ENCODE peak calls at places on chromosome 5, in seven cellular contexts. One of them, this sample, is unnamed.

GRCh38 chr5:103120607-103121200 is 603 bp downstream of the PPIP5K2 start:
- ATAC-seq in stimulated activated effector memory CD8-positive, alpha-beta T cell treated with anti-CD3 and anti-CD28 coated beads, Interleukin-12 subunit alpha, Interleukin-12 subunit beta, amount 100 ng/mL, for 72 hours: no peak
- ATAC-seq in CD4-positive, CD25-positive, alpha-beta regulatory T cell: no peak
- ATAC-seq in activated CD8-positive, alpha-beta T cell treated with anti-CD3 and anti-CD28 coated beads for 36 hours: no peak
- ATAC-seq in pancreas: no peak
- ATAC-seq in A549: peak
- ATAC-seq in upper lobe of right lung: peak
- ATAC-seq in this sample: no peak

GRCh38 chr5:168706655-168707069 is 127.5 kb upstream of the PANK3 start:
- ATAC-seq in stimulated activated effector memory CD8-positive, alpha-beta T cell treated with anti-CD3 and anti-CD28 coated beads, Interleukin-12 subunit alpha, Interleukin-12 subunit beta, amount 100 ng/mL, for 72 hours: peak
- ATAC-seq in CD4-positive, CD25-positive, alpha-beta regulatory T cell: no peak
- ATAC-seq in activated CD8-positive, alpha-beta T cell treated with anti-CD3 and anti-CD28 coated beads for 36 hours: no peak
- ATAC-seq in pancreas: no peak
- ATAC-seq in A549: peak
- ATAC-seq in upper lobe of right lung: peak
- ATAC-seq in this sample: no peak

GRCh38 chr5:141942185-141942857 is 15.7 kb downstream of the PCDH12 start:
- ATAC-seq in stimulated activated effector memory CD8-positive, alpha-beta T cell treated with anti-CD3 and anti-CD28 coated beads, Interleukin-12 subunit alpha, Interleukin-12 subunit beta, amount 100 ng/mL, for 72 hours: no peak
- ATAC-seq in CD4-positive, CD25-positive, alpha-beta regulatory T cell: no peak
- ATAC-seq in activated CD8-positive, alpha-beta T cell treated with anti-CD3 and anti-CD28 coated beads for 36 hours: no peak
- ATAC-seq in pancreas: no peak
- ATAC-seq in A549: no peak
- ATAC-seq in upper lobe of right lung: no peak
- ATAC-seq in this sample: peak

GRCh38 chr5:82164109-82164956 is 113.8 kb downstream of the RPS23 start:
- ATAC-seq in stimulated activated effector memory CD8-positive, alpha-beta T cell treated with anti-CD3 and anti-CD28 coated beads, Interleukin-12 subunit alpha, Interleukin-12 subunit beta, amount 100 ng/mL, for 72 hours: no peak
- ATAC-seq in CD4-positive, CD25-positive, alpha-beta regulatory T cell: no peak
- ATAC-seq in activated CD8-positive, alpha-beta T cell treated with anti-CD3 and anti-CD28 coated beads for 36 hours: no peak
- ATAC-seq in pancreas: no peak
- ATAC-seq in A549: peak
- ATAC-seq in upper lobe of right lung: no peak
- ATAC-seq in this sample: no peak

GRCh38 chr5:138366556-138367382 is 14.3 kb downstream of the KDM3B start:
- ATAC-seq in stimulated activated effector memory CD8-positive, alpha-beta T cell treated with anti-CD3 and anti-CD28 coated beads, Interleukin-12 subunit alpha, Interleukin-12 subunit beta, amount 100 ng/mL, for 72 hours: no peak
- ATAC-seq in CD4-positive, CD25-positive, alpha-beta regulatory T cell: no peak
- ATAC-seq in activated CD8-positive, alpha-beta T cell treated with anti-CD3 and anti-CD28 coated beads for 36 hours: no peak
- ATAC-seq in pancreas: peak
- ATAC-seq in A549: no peak
- ATAC-seq in upper lobe of right lung: no peak
- ATAC-seq in this sample: no peak

GRCh38 chr5:173753307-173754168 is 134.6 kb upstream of the CPEB4 start:
- ATAC-seq in stimulated activated effector memory CD8-positive, alpha-beta T cell treated with anti-CD3 and anti-CD28 coated beads, Interleukin-12 subunit alpha, Interleukin-12 subunit beta, amount 100 ng/mL, for 72 hours: no peak
- ATAC-seq in CD4-positive, CD25-positive, alpha-beta regulatory T cell: no peak
- ATAC-seq in activated CD8-positive, alpha-beta T cell treated with anti-CD3 and anti-CD28 coated beads for 36 hours: no peak
- ATAC-seq in pancreas: no peak
- ATAC-seq in A549: no peak
- ATAC-seq in upper lobe of right lung: peak
- ATAC-seq in this sample: peak

GRCh38 chr5:153043876-153044275 is 446.6 kb upstream of the GRIA1 start:
- ATAC-seq in stimulated activated effector memory CD8-positive, alpha-beta T cell treated with anti-CD3 and anti-CD28 coated beads, Interleukin-12 subunit alpha, Interleukin-12 subunit beta, amount 100 ng/mL, for 72 hours: no peak
- ATAC-seq in CD4-positive, CD25-positive, alpha-beta regulatory T cell: no peak
- ATAC-seq in activated CD8-positive, alpha-beta T cell treated with anti-CD3 and anti-CD28 coated beads for 36 hours: no peak
- ATAC-seq in pancreas: no peak
- ATAC-seq in A549: no peak
- ATAC-seq in upper lobe of right lung: no peak
- ATAC-seq in this sample: no peak

GRCh38 chr5:170246471-170246870 is 13.7 kb downstream of the C5orf58 start:
- ATAC-seq in stimulated activated effector memory CD8-positive, alpha-beta T cell treated with anti-CD3 and anti-CD28 coated beads, Interleukin-12 subunit alpha, Interleukin-12 subunit beta, amount 100 ng/mL, for 72 hours: no peak
- ATAC-seq in CD4-positive, CD25-positive, alpha-beta regulatory T cell: no peak
- ATAC-seq in activated CD8-positive, alpha-beta T cell treated with anti-CD3 and anti-CD28 coated beads for 36 hours: no peak
- ATAC-seq in pancreas: no peak
- ATAC-seq in A549: no peak
- ATAC-seq in upper lobe of right lung: no peak
- ATAC-seq in this sample: no peak

GRCh38 chr5:7926296-7926695 is 57.3 kb downstream of the MTRR start:
- ATAC-seq in stimulated activated effector memory CD8-positive, alpha-beta T cell treated with anti-CD3 and anti-CD28 coated beads, Interleukin-12 subunit alpha, Interleukin-12 subunit beta, amount 100 ng/mL, for 72 hours: peak
- ATAC-seq in CD4-positive, CD25-positive, alpha-beta regulatory T cell: no peak
- ATAC-seq in activated CD8-positive, alpha-beta T cell treated with anti-CD3 and anti-CD28 coated beads for 36 hours: no peak
- ATAC-seq in pancreas: no peak
- ATAC-seq in A549: no peak
- ATAC-seq in upper lobe of right lung: no peak
- ATAC-seq in this sample: no peak

GRCh38 chr5:140408750-140409241 is 7.2 kb downstream of the ANKHD1 start:
- ATAC-seq in stimulated activated effector memory CD8-positive, alpha-beta T cell treated with anti-CD3 and anti-CD28 coated beads, Interleukin-12 subunit alpha, Interleukin-12 subunit beta, amount 100 ng/mL, for 72 hours: no peak
- ATAC-seq in CD4-positive, CD25-positive, alpha-beta regulatory T cell: peak
- ATAC-seq in activated CD8-positive, alpha-beta T cell treated with anti-CD3 and anti-CD28 coated beads for 36 hours: no peak
- ATAC-seq in pancreas: peak
- ATAC-seq in A549: peak
- ATAC-seq in upper lobe of right lung: peak
- ATAC-seq in this sample: no peak

GRCh38 chr5:116626272-116626723 is 51.7 kb upstream of the SEMA6A start:
- ATAC-seq in stimulated activated effector memory CD8-positive, alpha-beta T cell treated with anti-CD3 and anti-CD28 coated beads, Interleukin-12 subunit alpha, Interleukin-12 subunit beta, amount 100 ng/mL, for 72 hours: no peak
- ATAC-seq in CD4-positive, CD25-positive, alpha-beta regulatory T cell: no peak
- ATAC-seq in activated CD8-positive, alpha-beta T cell treated with anti-CD3 and anti-CD28 coated beads for 36 hours: no peak
- ATAC-seq in pancreas: peak
- ATAC-seq in A549: no peak
- ATAC-seq in upper lobe of right lung: peak
- ATAC-seq in this sample: peak

GRCh38 chr5:124074500-124074899 is 562.5 kb downstream of the CSNK1G3 start:
- ATAC-seq in stimulated activated effector memory CD8-positive, alpha-beta T cell treated with anti-CD3 and anti-CD28 coated beads, Interleukin-12 subunit alpha, Interleukin-12 subunit beta, amount 100 ng/mL, for 72 hours: no peak
- ATAC-seq in CD4-positive, CD25-positive, alpha-beta regulatory T cell: no peak
- ATAC-seq in activated CD8-positive, alpha-beta T cell treated with anti-CD3 and anti-CD28 coated beads for 36 hours: no peak
- ATAC-seq in pancreas: no peak
- ATAC-seq in A549: no peak
- ATAC-seq in upper lobe of right lung: no peak
- ATAC-seq in this sample: no peak

GRCh38 chr5:176548967-176549444 is at the start of gene CDHR2:
- ATAC-seq in stimulated activated effector memory CD8-positive, alpha-beta T cell treated with anti-CD3 and anti-CD28 coated beads, Interleukin-12 subunit alpha, Interleukin-12 subunit beta, amount 100 ng/mL, for 72 hours: no peak
- ATAC-seq in CD4-positive, CD25-positive, alpha-beta regulatory T cell: no peak
- ATAC-seq in activated CD8-positive, alpha-beta T cell treated with anti-CD3 and anti-CD28 coated beads for 36 hours: no peak
- ATAC-seq in pancreas: no peak
- ATAC-seq in A549: no peak
- ATAC-seq in upper lobe of right lung: no peak
- ATAC-seq in this sample: no peak

This sample was measured in gastroesophageal sphincter.